ENCODE peak calls at places on chromosomes 13 and 19, in nine cellular contexts. One of them, this sample, is unnamed.

GRCh38 chr19:33100894-33101644 is 20.1 kb downstream of the GPATCH1 start:
- DNase-seq in neural progenitor cell: no peak
- DNase-seq in cardiac fibroblast: no peak
- DNase-seq in lower lobe of right lung: no peak
- DNase-seq in lower leg skin: no peak
- DNase-seq in uterus: no peak
- DNase-seq in cardiac muscle cell: no peak
- DNase-seq in epithelial cell of proximal tubule: no peak
- DNase-seq in MM.1S: no peak
- DNase-seq in this sample: no peak

GRCh38 chr19:10876459-10877240 is 5.3 kb downstream of the CARM1 start:
- DNase-seq in neural progenitor cell: no peak
- DNase-seq in cardiac fibroblast: no peak
- DNase-seq in lower lobe of right lung: no peak
- DNase-seq in lower leg skin: no peak
- DNase-seq in uterus: no peak
- DNase-seq in cardiac muscle cell: no peak
- DNase-seq in epithelial cell of proximal tubule: no peak
- DNase-seq in MM.1S: no peak
- DNase-seq in this sample: no peak

GRCh38 chr13:47049276-47049989 is 152.6 kb upstream of the HTR2A start:
- DNase-seq in neural progenitor cell: no peak
- DNase-seq in cardiac fibroblast: no peak
- DNase-seq in lower lobe of right lung: no peak
- DNase-seq in lower leg skin: no peak
- DNase-seq in uterus: no peak
- DNase-seq in cardiac muscle cell: no peak
- DNase-seq in epithelial cell of proximal tubule: no peak
- DNase-seq in MM.1S: no peak
- DNase-seq in this sample: no peak

GRCh38 chr19:13093407-13094284 is 9.0 kb downstream of the LYL1 start:
- DNase-seq in neural progenitor cell: peak; percentile 85
- DNase-seq in cardiac fibroblast: peak; percentile 89
- DNase-seq in lower lobe of right lung: peak; percentile 90
- DNase-seq in lower leg skin: peak; percentile 97
- DNase-seq in uterus: peak; percentile 85
- DNase-seq in cardiac muscle cell: peak; percentile 81
- DNase-seq in epithelial cell of proximal tubule: no peak
- DNase-seq in MM.1S: peak; percentile 72
- DNase-seq in this sample: no peak

GRCh38 chr13:97478247-97478646 is 44.3 kb downstream of the RAP2A start:
- DNase-seq in neural progenitor cell: no peak
- DNase-seq in cardiac fibroblast: no peak
- DNase-seq in lower lobe of right lung: no peak
- DNase-seq in lower leg skin: no peak
- DNase-seq in uterus: no peak
- DNase-seq in cardiac muscle cell: no peak
- DNase-seq in epithelial cell of proximal tubule: no peak
- DNase-seq in MM.1S: no peak
- DNase-seq in this sample: no peak

GRCh38 chr19:46733693-46734240 is 12.1 kb upstream of the FKRP start:
- DNase-seq in neural progenitor cell: no peak
- DNase-seq in cardiac fibroblast: no peak
- DNase-seq in lower lobe of right lung: no peak
- DNase-seq in lower leg skin: no peak
- DNase-seq in uterus: no peak
- DNase-seq in cardiac muscle cell: no peak
- DNase-seq in epithelial cell of proximal tubule: no peak
- DNase-seq in MM.1S: no peak
- DNase-seq in this sample: no peak

GRCh38 chr19:46755077-46755852 is 9.0 kb upstream of the STRN4 start:
- DNase-seq in neural progenitor cell: no peak
- DNase-seq in cardiac fibroblast: peak; percentile 88
- DNase-seq in lower lobe of right lung: peak; percentile 56
- DNase-seq in lower leg skin: no peak
- DNase-seq in uterus: no peak
- DNase-seq in cardiac muscle cell: no peak
- DNase-seq in epithelial cell of proximal tubule: no peak
- DNase-seq in MM.1S: no peak
- DNase-seq in this sample: no peak

GRCh38 chr13:97222934-97223710 is 989 bp downstream of the MBNL2 start:
- DNase-seq in neural progenitor cell: peak; percentile 45
- DNase-seq in cardiac fibroblast: no peak
- DNase-seq in lower lobe of right lung: no peak
- DNase-seq in lower leg skin: no peak
- DNase-seq in uterus: no peak
- DNase-seq in cardiac muscle cell: no peak
- DNase-seq in epithelial cell of proximal tubule: peak; percentile 79
- DNase-seq in MM.1S: no peak
- DNase-seq in this sample: no peak

GRCh38 chr13:68047889-68048288 is 817.8 kb upstream of the PCDH9 start:
- DNase-seq in neural progenitor cell: peak; percentile 3
- DNase-seq in cardiac fibroblast: no peak
- DNase-seq in lower lobe of right lung: no peak
- DNase-seq in lower leg skin: no peak
- DNase-seq in uterus: no peak
- DNase-seq in cardiac muscle cell: no peak
- DNase-seq in epithelial cell of proximal tubule: no peak
- DNase-seq in MM.1S: no peak
- DNase-seq in this sample: no peak

GRCh38 chr19:50204811-50205675 is 1.6 kb downstream of the MYH14 start:
- DNase-seq in neural progenitor cell: peak; percentile 93
- DNase-seq in cardiac fibroblast: no peak
- DNase-seq in lower lobe of right lung: peak; percentile 91
- DNase-seq in lower leg skin: peak; percentile 91
- DNase-seq in uterus: no peak
- DNase-seq in cardiac muscle cell: peak; percentile 52
- DNase-seq in epithelial cell of proximal tubule: no peak
- DNase-seq in MM.1S: no peak
- DNase-seq in this sample: no peak

GRCh38 chr19:40954573-40954972 is 36.5 kb upstream of the CYP2B6 start:
- DNase-seq in neural progenitor cell: no peak
- DNase-seq in cardiac fibroblast: peak; percentile 5
- DNase-seq in lower lobe of right lung: no peak
- DNase-seq in lower leg skin: no peak
- DNase-seq in uterus: no peak
- DNase-seq in cardiac muscle cell: no peak
- DNase-seq in epithelial cell of proximal tubule: no peak
- DNase-seq in MM.1S: no peak
- DNase-seq in this sample: no peak

GRCh38 chr19:39704181-39705044 is at the start of gene LGALS14:
- DNase-seq in neural progenitor cell: no peak
- DNase-seq in cardiac fibroblast: no peak
- DNase-seq in lower lobe of right lung: no peak
- DNase-seq in lower leg skin: no peak
- DNase-seq in uterus: no peak
- DNase-seq in cardiac muscle cell: no peak
- DNase-seq in epithelial cell of proximal tubule: no peak
- DNase-seq in MM.1S: peak; percentile 47
- DNase-seq in this sample: no peak

GRCh38 chr13:65036999-65037398 is 2193.1 kb downstream of the PCDH9 start:
- DNase-seq in neural progenitor cell: no peak
- DNase-seq in cardiac fibroblast: no peak
- DNase-seq in lower lobe of right lung: no peak
- DNase-seq in lower leg skin: no peak
- DNase-seq in uterus: no peak
- DNase-seq in cardiac muscle cell: no peak
- DNase-seq in epithelial cell of proximal tubule: no peak
- DNase-seq in MM.1S: no peak
- DNase-seq in this sample: no peak

GRCh38 chr13:47114030-47114429 is 217.2 kb upstream of the HTR2A start:
- DNase-seq in neural progenitor cell: peak; percentile 18
- DNase-seq in cardiac fibroblast: peak; percentile 33
- DNase-seq in lower lobe of right lung: no peak
- DNase-seq in lower leg skin: no peak
- DNase-seq in uterus: no peak
- DNase-seq in cardiac muscle cell: no peak
- DNase-seq in epithelial cell of proximal tubule: peak; percentile 12
- DNase-seq in MM.1S: no peak
- DNase-seq in this sample: peak; percentile 70

GRCh38 chr19:14005381-14006084 is 587 bp downstream of the RFX1 start:
- DNase-seq in neural progenitor cell: peak; percentile 94
- DNase-seq in cardiac fibroblast: peak; percentile 94
- DNase-seq in lower lobe of right lung: peak; percentile 95
- DNase-seq in lower leg skin: peak; percentile 98
- DNase-seq in uterus: peak; percentile 91
- DNase-seq in cardiac muscle cell: peak; percentile 94
- DNase-seq in epithelial cell of proximal tubule: no peak
- DNase-seq in MM.1S: peak; percentile 85
- DNase-seq in this sample: no peak

GRCh38 chr19:3606174-3606689 is 443 bp downstream of the TBXA2R start:
- DNase-seq in neural progenitor cell: peak; percentile 51
- DNase-seq in cardiac fibroblast: no peak
- DNase-seq in lower lobe of right lung: peak; percentile 59
- DNase-seq in lower leg skin: no peak
- DNase-seq in uterus: no peak
- DNase-seq in cardiac muscle cell: no peak
- DNase-seq in epithelial cell of proximal tubule: no peak
- DNase-seq in MM.1S: peak; percentile 62
- DNase-seq in this sample: no peak

GRCh38 chr13:50485979-50486935 is 357.2 kb downstream of the DLEU7 start:
- DNase-seq in neural progenitor cell: no peak
- DNase-seq in cardiac fibroblast: peak; percentile 66
- DNase-seq in lower lobe of right lung: no peak
- DNase-seq in lower leg skin: no peak
- DNase-seq in uterus: no peak
- DNase-seq in cardiac muscle cell: peak; percentile 9
- DNase-seq in epithelial cell of proximal tubule: no peak
- DNase-seq in MM.1S: no peak
- DNase-seq in this sample: peak; percentile 40

GRCh38 chr13:48216204-48216711 is 16.7 kb upstream of the ITM2B start:
- DNase-seq in neural progenitor cell: no peak
- DNase-seq in cardiac fibroblast: no peak
- DNase-seq in lower lobe of right lung: no peak
- DNase-seq in lower leg skin: no peak
- DNase-seq in uterus: no peak
- DNase-seq in cardiac muscle cell: no peak
- DNase-seq in epithelial cell of proximal tubule: no peak
- DNase-seq in MM.1S: no peak
- DNase-seq in this sample: no peak

DNA sequence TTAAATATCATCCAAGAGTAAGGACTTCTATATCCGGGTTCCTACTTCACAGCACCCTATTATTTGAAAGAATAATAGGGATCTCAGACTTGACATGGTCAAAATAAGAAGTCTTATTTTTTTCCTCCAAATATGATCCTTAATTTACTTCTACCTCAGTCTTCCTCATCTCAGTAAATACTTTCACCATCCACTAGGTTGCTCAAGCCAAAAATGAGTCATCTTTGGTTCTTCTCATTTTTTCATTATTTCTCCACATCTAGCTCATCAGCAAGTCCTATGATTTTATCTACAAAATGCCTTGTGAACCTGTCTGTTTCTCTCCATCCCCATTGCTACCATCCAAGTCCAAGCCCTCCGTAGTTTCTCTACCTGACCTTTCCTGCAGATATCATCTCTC is 121.9 kb upstream of the GJB6 start:
- DNase-seq in neural progenitor cell: no peak
- DNase-seq in cardiac fibroblast: peak; percentile 46
- DNase-seq in lower lobe of right lung: no peak
- DNase-seq in lower leg skin: no peak
- DNase-seq in uterus: no peak
- DNase-seq in cardiac muscle cell: no peak
- DNase-seq in epithelial cell of proximal tubule: no peak
- DNase-seq in MM.1S: no peak
- DNase-seq in this sample: no peak
- TF ChIP-seq CTCF in neural progenitor cell: peak; percentile 4
- TF ChIP-seq CTCF in cardiac fibroblast: peak; percentile 32
- TF ChIP-seq CTCF in lower lobe of right lung: no peak
- TF ChIP-seq CTCF in lower leg skin: no peak
- TF ChIP-seq CTCF in uterus: no peak
- TF ChIP-seq CTCF in cardiac muscle cell: peak; percentile 26
- TF ChIP-seq CTCF in epithelial cell of proximal tubule: peak; percentile 35
- TF ChIP-seq CTCF in MM.1S: no peak
- TF ChIP-seq CTCF in this sample: no peak

GRCh38 chr19:6587998-6588507 is 2.9 kb downstream of the CD70 start:
- DNase-seq in neural progenitor cell: peak; percentile 10
- DNase-seq in cardiac fibroblast: no peak
- DNase-seq in lower lobe of right lung: no peak
- DNase-seq in lower leg skin: no peak
- DNase-seq in uterus: no peak
- DNase-seq in cardiac muscle cell: no peak
- DNase-seq in epithelial cell of proximal tubule: no peak
- DNase-seq in MM.1S: no peak
- DNase-seq in this sample: no peak

GRCh38 chr19:6588508-6589345 is 2.2 kb downstream of the CD70 start:
- DNase-seq in neural progenitor cell: peak; percentile 24
- DNase-seq in cardiac fibroblast: no peak
- DNase-seq in lower lobe of right lung: no peak
- DNase-seq in lower leg skin: no peak
- DNase-seq in uterus: no peak
- DNase-seq in cardiac muscle cell: no peak
- DNase-seq in epithelial cell of proximal tubule: no peak
- DNase-seq in MM.1S: no peak
- DNase-seq in this sample: no peak

GRCh38 chr19:6586056-6586455 is 4.9 kb downstream of the CD70 start:
- DNase-seq in neural progenitor cell: no peak
- DNase-seq in cardiac fibroblast: no peak
- DNase-seq in lower lobe of right lung: no peak
- DNase-seq in lower leg skin: peak; percentile 62
- DNase-seq in uterus: no peak
- DNase-seq in cardiac muscle cell: no peak
- DNase-seq in epithelial cell of proximal tubule: no peak
- DNase-seq in MM.1S: no peak
- DNase-seq in this sample: no peak

GRCh38 chr19:6587093-6587820 is 3.7 kb downstream of the CD70 start:
- DNase-seq in neural progenitor cell: peak; percentile 43
- DNase-seq in cardiac fibroblast: peak; percentile 20
- DNase-seq in lower lobe of right lung: no peak
- DNase-seq in lower leg skin: peak; percentile 88
- DNase-seq in uterus: no peak
- DNase-seq in cardiac muscle cell: no peak
- DNase-seq in epithelial cell of proximal tubule: no peak
- DNase-seq in MM.1S: no peak
- DNase-seq in this sample: no peak

GRCh38 chr19:6586726-6587092 is 4.2 kb downstream of the CD70 start:
- DNase-seq in neural progenitor cell: no peak
- DNase-seq in cardiac fibroblast: no peak
- DNase-seq in lower lobe of right lung: no peak
- DNase-seq in lower leg skin: no peak
- DNase-seq in uterus: no peak
- DNase-seq in cardiac muscle cell: no peak
- DNase-seq in epithelial cell of proximal tubule: no peak
- DNase-seq in MM.1S: no peak
- DNase-seq in this sample: no peak
- H3K4me3 ChIP-seq in neural progenitor cell: peak overlapping the region; percentile 54
- H3K4me3 ChIP-seq in cardiac fibroblast: no peak overlapping the region
- H3K4me3 ChIP-seq in lower lobe of right lung: no peak overlapping the region
- H3K4me3 ChIP-seq in lower leg skin: no peak overlapping the region
- H3K4me3 ChIP-seq in uterus: no peak overlapping the region
- H3K4me3 ChIP-seq in cardiac muscle cell: no peak overlapping the region
- H3K4me3 ChIP-seq in epithelial cell of proximal tubule: peak overlapping the region; percentile 87
- H3K4me3 ChIP-seq in MM.1S: no peak overlapping the region
- H3K4me3 ChIP-seq in this sample: peak overlapping the region; percentile 42

GRCh38 chr13:74796126-74796643 is 662.0 kb upstream of the KLF12 start:
- DNase-seq in neural progenitor cell: no peak
- DNase-seq in cardiac fibroblast: no peak
- DNase-seq in lower lobe of right lung: no peak
- DNase-seq in lower leg skin: no peak
- DNase-seq in uterus: no peak
- DNase-seq in cardiac muscle cell: no peak
- DNase-seq in epithelial cell of proximal tubule: no peak
- DNase-seq in MM.1S: no peak
- DNase-seq in this sample: no peak
- TF ChIP-seq CTCF in neural progenitor cell: peak; percentile 15
- TF ChIP-seq CTCF in cardiac fibroblast: no peak
- TF ChIP-seq CTCF in lower lobe of right lung: no peak
- TF ChIP-seq CTCF in lower leg skin: no peak
- TF ChIP-seq CTCF in uterus: no peak
- TF ChIP-seq CTCF in cardiac muscle cell: no peak
- TF ChIP-seq CTCF in epithelial cell of proximal tubule: no peak
- TF ChIP-seq CTCF in MM.1S: no peak
- TF ChIP-seq CTCF in this sample: no peak

GRCh38 chr13:31947105-31947504 is 84.5 kb upstream of the FRY start:
- DNase-seq in neural progenitor cell: peak; percentile 16
- DNase-seq in cardiac fibroblast: no peak
- DNase-seq in lower lobe of right lung: no peak
- DNase-seq in lower leg skin: no peak
- DNase-seq in uterus: no peak
- DNase-seq in cardiac muscle cell: no peak
- DNase-seq in epithelial cell of proximal tubule: no peak
- DNase-seq in MM.1S: no peak
- DNase-seq in this sample: no peak
- H3K4me3 ChIP-seq in neural progenitor cell: no peak overlapping the region
- H3K4me3 ChIP-seq in cardiac fibroblast: no peak overlapping the region
- H3K4me3 ChIP-seq in lower lobe of right lung: no peak overlapping the region
- H3K4me3 ChIP-seq in lower leg skin: no peak overlapping the region
- H3K4me3 ChIP-seq in uterus: no peak overlapping the region
- H3K4me3 ChIP-seq in cardiac muscle cell: no peak overlapping the region
- H3K4me3 ChIP-seq in epithelial cell of proximal tubule: no peak overlapping the region
- H3K4me3 ChIP-seq in MM.1S: no peak overlapping the region
- H3K4me3 ChIP-seq in this sample: no peak overlapping the region

This sample was measured in AG04449.